ENCODE peak calls at places on chromosomes 16 and 17, in five cellular contexts. J is hypothalamus, Z is mesothelial cell of epicardium, C is HT1080, H is HFFc6. O is an unnamed sample.

GRCh38 chr17:78300962-78301820 is 58.7 kb downstream of the SOCS3 start:
- DNase-seq in J (no peak), Z (no peak), C (no peak), H (no peak), O (no peak)

GRCh38 chr17:16947470-16947869 is 24.4 kb downstream of the TNFRSF13B start:
- DNase-seq in Z (no peak), H (no peak), J (no peak), C (no peak), O (no peak)

GRCh38 chr16:56736476-56736875 is 6.5 kb downstream of the NUP93 start:
- DNase-seq in H (no peak), Z (no peak), J (no peak), C (no peak), O (no peak)

GRCh38 chr17:64004903-64005733 is 7.0 kb downstream of the PRR29 start:
- DNase-seq in C (no peak), J (no peak), Z (peak), H (no peak), O (no peak)

GRCh38 chr16:2033057-2033911 is 6.6 kb downstream of the NHERF2 start:
- DNase-seq in H (peak), C (peak), J (peak), Z (peak), O (no peak)

GRCh38 chr16:47058295-47059086 is 85.0 kb upstream of the DNAJA2 start:
- DNase-seq in Z (no peak), C (no peak), H (no peak), J (no peak), O (no peak)

GRCh38 chr17:41496803-41497484 is 7.2 kb upstream of the KRT36 start:
- DNase-seq in C (peak), H (peak), J (peak), Z (peak), O (peak)

GRCh38 chr17:65099941-65100315 is 37.2 kb upstream of the RGS9 start:
- DNase-seq in Z (no peak), H (peak), J (peak), C (peak), O (peak)

GRCh38 chr16:10892782-10893181 is 15.8 kb downstream of the CIITA start:
- DNase-seq in H (no peak), Z (no peak), J (no peak), C (no peak), O (no peak)

GRCh38 chr16:84617068-84617630 is 729 bp downstream of the COTL1 start:
- DNase-seq in C (peak), H (no peak), J (no peak), Z (no peak), O (no peak)

GRCh38 chr16:66988197-66988788 is at the start of gene CES4A:
- DNase-seq in H (no peak), C (no peak), Z (no peak), J (no peak), O (peak)

GRCh38 chr17:73197141-73197540 is 4.3 kb downstream of the COG1 start:
- DNase-seq in H (no peak), J (no peak), C (no peak), Z (no peak), O (no peak)

GRCh38 chr16:51971184-51971583 is 575.8 kb downstream of the TOX3 start:
- DNase-seq in J (no peak), Z (no peak), C (peak), H (peak), O (no peak)

GRCh38 chr17:50213026-50214015 is 11.9 kb upstream of the COL1A1 start:
- DNase-seq in H (no peak), Z (no peak), J (no peak), C (no peak), O (no peak)

GRCh38 chr16:87507351-87508069 is 14.7 kb upstream of the ZCCHC14 start:
- DNase-seq in C (no peak), H (no peak), Z (no peak), J (no peak), O (no peak)

GRCh38 chr17:22510504-22510903 is 818.2 kb downstream of the KCNJ18 start:
- DNase-seq in J (no peak), H (no peak), Z (no peak), C (no peak), O (no peak)

GRCh38 chr16:1706386-1707192 is 594 bp downstream of the MAPK8IP3 start:
- DNase-seq in Z (no peak), C (no peak), J (no peak), H (peak), O (no peak)

GRCh38 chr17:80261159-80261894 is 675 bp downstream of the RNF213 start:
- DNase-seq in H (peak), J (peak), Z (peak), C (peak), O (peak)

GRCh38 chr17:81733507-81734404 is 21.7 kb downstream of the SLC25A10 start:
- DNase-seq in H (peak), C (peak), J (peak), Z (peak), O (peak)

GRCh38 chr17:14755002-14755401 is 454.1 kb downstream of the HS3ST3B1 start:
- DNase-seq in J (no peak), H (no peak), C (no peak), Z (no peak), O (no peak)

GRCh38 chr16:28494141-28494851 is at the start of gene APOBR:
- DNase-seq in Z (no peak), C (peak), J (peak), H (no peak), O (no peak)

GRCh38 chr17:1834378-1835149 is 4.8 kb downstream of the RPA1 start:
- DNase-seq in C (no peak), J (no peak), H (no peak), Z (no peak), O (no peak)

GRCh38 chr16:76535-77272 is 1.3 kb upstream of the MPG start:
- DNase-seq in Z (no peak), J (peak), C (peak), H (peak), O (peak)

GRCh38 chr17:77281024-77281903 is 140.5 kb downstream of the SEC14L1 start:
- DNase-seq in C (no peak), J (peak), H (no peak), Z (peak), O (peak)

GRCh38 chr17:37856245-37856644 is 68.0 kb upstream of the TBC1D3K start:
- DNase-seq in J (no peak), Z (no peak), H (no peak), C (no peak), O (no peak)

GRCh38 chr17:59972778-59973177 is 8.2 kb upstream of the RNFT1 start:
- DNase-seq in H (peak), C (no peak), J (no peak), Z (no peak), O (no peak)